ENCODE peak calls at places on chromosomes 4 and X, in eight cellular contexts. E is left ventricle myocardium inferior, L is body of pancreas, J is GM12865, F is Right ventricle myocardium inferior, S is T1000, V is tibial nerve, D is AG10803. O is an unnamed sample.

GRCh38 chrX:24513416-24513815 is 48.3 kb downstream of the PDK3 start:
- DNase-seq in L (no peak), E (no peak), D (no peak), V (no peak), J (peak), F (no peak), S (no peak), O (no peak)

GRCh38 chr4:14294611-14295010 is 667.1 kb upstream of the BOD1L1 start:
- DNase-seq in D (peak), S (no peak), J (no peak), E (no peak), L (no peak), V (no peak), F (no peak), O (peak)

GRCh38 chrX:114095789-114096188 is 488.1 kb upstream of the HTR2C start:
- DNase-seq in S (no peak), E (no peak), F (no peak), J (no peak), D (no peak), V (no peak), L (no peak), O (no peak)

GRCh38 chr4:107616838-107617389 is 103.1 kb downstream of the PAPSS1 start:
- DNase-seq in D (no peak), F (no peak), J (no peak), V (no peak), S (no peak), E (no peak), L (no peak), O (no peak)

GRCh38 chr4:6342530-6343293 is 73.1 kb downstream of the WFS1 start:
- DNase-seq in F (no peak), D (no peak), J (no peak), E (peak), S (no peak), L (peak), V (peak), O (peak)

GRCh38 chrX:107940095-107940494 is 42.1 kb downstream of the TEX13B start:
- DNase-seq in E (no peak), F (no peak), J (no peak), V (no peak), D (no peak), S (no peak), L (no peak), O (no peak)

GRCh38 chrX:41110801-41111625 is 25.8 kb downstream of the USP9X start:
- DNase-seq in S (no peak), V (no peak), D (no peak), F (no peak), L (no peak), E (no peak), J (no peak), O (peak)

GRCh38 chr4:123446791-123447474 is 50.3 kb downstream of the SPRY1 start:
- DNase-seq in J (no peak), V (no peak), E (no peak), D (no peak), L (no peak), S (no peak), F (no peak), O (no peak)

GRCh38 chrX:15749642-15750610 is 11.9 kb downstream of the CA5B start:
- DNase-seq in F (no peak), J (peak), D (peak), V (peak), E (peak), L (no peak), S (peak), O (no peak)

O was measured in cardiac fibroblast.